ENCODE peak calls at places on chromosomes 1 and 21, in nine cellular contexts. X is stomach, G is transverse colon, Q is SK-N-SH, A is HL-60, B is GM23338, M is esophagus muscularis mucosa, H is HCT116, D is H1. Y is an unnamed sample.

GRCh38 chr1:246373828-246374569 is 133.1 kb downstream of the SMYD3 start:
- DNase-seq in Q (no peak), A (no peak), M (no peak), D (no peak), X (no peak), H (no peak), B (no peak), G (no peak), Y (no peak)

GRCh38 chr21:13827201-13827600 is 217.6 kb downstream of the POTED start:
- DNase-seq in D (no peak), M (no peak), Q (peak; percentile 3), H (no peak), A (no peak), G (no peak), X (no peak), B (no peak), Y (no peak)

GRCh38 chr1:226629210-226629895 is 80.8 kb downstream of the STUM start:
- DNase-seq in D (no peak), X (no peak), H (no peak), G (peak; percentile 6), A (no peak), Q (no peak), M (no peak), B (no peak), Y (peak; percentile 63)

GRCh38 chr1:79657916-79658662 is 651.6 kb upstream of the ADGRL4 start:
- DNase-seq in H (no peak), A (no peak), D (no peak), M (no peak), Q (no peak), B (peak; percentile 29), G (no peak), X (no peak), Y (no peak)

GRCh38 chr21:39251326-39251725 is 62.1 kb downstream of the BRWD1 start:
- DNase-seq in D (no peak), G (no peak), X (no peak), A (no peak), B (no peak), H (no peak), M (no peak), Q (no peak), Y (no peak)

GRCh38 chr1:19648689-19649088 is 4.6 kb downstream of the NBL1 start:
- DNase-seq in M (no peak), D (peak; percentile 74), X (no peak), A (no peak), Q (peak; percentile 43), B (peak; percentile 96), G (peak; percentile 89), H (peak; percentile 57), Y (no peak)

GRCh38 chr1:234208791-234209190 is 164.5 kb upstream of the COA6 start:
- DNase-seq in M (peak; percentile 12), B (no peak), G (no peak), Q (no peak), D (no peak), A (no peak), X (no peak), H (no peak), Y (no peak)

GRCh38 chr1:150162862-150163706 is 13.4 kb downstream of the PLEKHO1 start:
- DNase-seq in X (peak; percentile 81), G (peak; percentile 81), B (peak; percentile 97), H (no peak), M (peak; percentile 98), D (peak; percentile 90), A (peak; percentile 74), Q (peak; percentile 71), Y (peak; percentile 98)

GRCh38 chr1:97119260-97119659 is 397.7 kb downstream of the PTBP2 start:
- DNase-seq in H (no peak), X (no peak), G (no peak), D (no peak), Q (no peak), A (no peak), M (no peak), B (no peak), Y (no peak)

GRCh38 chr1:177871633-177872562 is 98.0 kb downstream of the SEC16B start:
- DNase-seq in D (no peak), M (peak; percentile 55), H (no peak), G (no peak), B (no peak), X (peak; percentile 66), A (no peak), Q (no peak), Y (no peak)

GRCh38 chr1:35449334-35450008 is 107.7 kb downstream of the KIAA0319L start:
- DNase-seq in Q (no peak), B (no peak), X (no peak), G (no peak), A (no peak), M (no peak), D (no peak), H (no peak), Y (no peak)

GRCh38 chr1:197437891-197438853 is 170.1 kb downstream of the CRB1 start:
- DNase-seq in Q (no peak), X (no peak), D (no peak), M (no peak), G (no peak), H (no peak), A (no peak), B (no peak), Y (no peak)
- TF ChIP-seq POLR2AphosphoS5 in Q (no peak), X (no peak), D (no peak), M (no peak), G (no peak), H (no peak), A (no peak), B (no peak), Y (no peak)

GRCh38 chr1:38783659-38784229 is 75.8 kb downstream of the RRAGC start:
- DNase-seq in M (no peak), X (no peak), Q (peak; percentile 37), D (no peak), A (no peak), B (no peak), G (no peak), H (no peak), Y (no peak)
- TF ChIP-seq CTCF in M (no peak), X (no peak), Q (no peak), D (no peak), A (no peak), B (no peak), G (no peak), H (no peak), Y (no peak)

DNA sequence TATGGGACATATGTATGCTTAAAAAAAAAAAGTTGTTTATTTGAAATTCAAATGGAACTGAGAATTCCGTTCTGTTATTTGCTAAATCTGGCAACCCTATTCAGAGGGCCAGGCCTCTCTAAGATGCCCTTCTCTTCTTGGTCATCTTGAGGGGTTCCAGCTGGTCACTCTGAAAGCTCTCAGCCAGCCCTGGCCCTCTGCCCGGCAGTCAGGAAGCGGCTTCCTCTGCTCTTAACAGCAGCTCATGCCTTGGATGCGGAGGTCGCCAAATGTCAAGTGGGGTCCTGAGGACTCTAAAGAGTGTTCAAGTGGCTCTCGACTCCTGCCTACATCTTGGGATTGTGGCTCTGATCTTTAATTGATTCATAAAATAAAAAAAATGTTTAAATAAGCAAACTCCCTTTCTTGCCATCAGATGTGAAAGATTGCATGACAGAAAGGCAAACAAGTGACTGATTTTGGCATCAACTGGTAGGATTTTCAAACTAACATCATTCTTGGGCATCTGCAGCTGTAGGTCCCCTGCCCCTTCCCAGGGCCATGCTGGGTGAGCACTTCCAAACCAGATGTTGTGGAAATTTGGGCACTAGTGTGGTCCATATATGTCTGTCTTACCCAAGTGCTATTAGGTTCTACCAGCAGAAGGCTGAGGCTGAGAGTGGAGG is 130.8 kb downstream of the PRDM2 start:
- DNase-seq in G (no peak), A (no peak), B (no peak), H (no peak), Q (peak; percentile 1), X (no peak), M (peak; percentile 91), D (no peak), Y (no peak)
- TF ChIP-seq POLR2AphosphoS5 in G (no peak), A (no peak), B (no peak), H (no peak), Q (no peak), X (no peak), M (no peak), D (no peak), Y (no peak)

DNA sequence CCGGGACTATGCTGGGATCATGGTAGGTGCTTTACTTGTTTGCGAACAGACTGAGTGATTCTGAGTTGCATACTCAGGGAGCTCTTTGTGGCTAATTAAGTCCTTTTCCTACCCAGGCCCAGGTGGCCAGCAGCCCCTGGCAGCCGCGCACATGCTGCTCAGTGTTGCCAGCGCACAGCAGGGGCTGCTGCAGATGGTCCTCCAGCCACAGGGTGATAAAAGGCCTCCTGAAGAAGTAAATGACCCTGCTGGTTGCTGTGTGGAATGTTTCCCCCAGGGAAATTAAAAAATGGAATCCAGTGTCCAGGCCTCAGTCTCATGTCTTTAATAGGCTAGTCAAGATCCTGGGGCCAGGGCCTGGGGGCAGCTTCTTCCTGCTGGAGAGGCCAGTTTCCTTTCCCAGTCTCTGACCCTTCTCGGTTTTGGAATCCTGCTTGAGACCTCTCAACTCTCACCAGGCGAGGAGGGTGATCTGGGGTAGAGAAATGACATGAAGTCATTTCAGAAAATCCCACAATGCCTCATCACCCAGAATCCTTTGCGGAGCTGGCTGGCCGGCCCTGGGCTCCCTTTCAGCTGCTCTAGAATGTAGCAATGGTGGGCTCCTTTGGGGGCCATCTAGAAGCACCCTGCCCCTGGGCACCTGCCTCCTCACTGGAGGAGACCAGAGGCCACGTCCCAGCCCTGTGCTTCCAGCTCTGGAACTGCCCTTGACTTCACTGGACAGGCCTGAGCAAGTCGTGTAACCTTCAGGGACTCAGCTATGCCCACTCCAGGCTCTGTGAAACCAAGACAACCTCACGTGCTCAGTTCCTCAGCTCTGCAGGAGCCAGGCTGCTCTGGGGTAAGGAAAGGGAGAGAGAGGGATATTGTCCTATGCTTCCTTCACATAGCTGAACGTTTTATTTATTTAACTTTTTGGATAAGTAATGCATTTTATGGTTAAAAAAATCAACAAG is 131.4 kb downstream of the MRPS6 start:
- DNase-seq in M (no peak), H (no peak), B (no peak), D (no peak), Q (peak; percentile 57), G (no peak), X (no peak), A (no peak), Y (no peak)
- TF ChIP-seq CTCF in M (no peak), H (no peak), B (no peak), D (no peak), Q (no peak), G (no peak), X (no peak), A (no peak), Y (no peak)

GRCh38 chr1:92277105-92277504 is 21.7 kb downstream of the GLMN start:
- DNase-seq in X (no peak), Q (no peak), H (no peak), D (no peak), M (no peak), G (no peak), A (no peak), B (no peak), Y (no peak)
- TF ChIP-seq POLR2AphosphoS5 in X (no peak), Q (no peak), H (no peak), D (no peak), M (no peak), G (no peak), A (no peak), B (no peak), Y (no peak)

DNA sequence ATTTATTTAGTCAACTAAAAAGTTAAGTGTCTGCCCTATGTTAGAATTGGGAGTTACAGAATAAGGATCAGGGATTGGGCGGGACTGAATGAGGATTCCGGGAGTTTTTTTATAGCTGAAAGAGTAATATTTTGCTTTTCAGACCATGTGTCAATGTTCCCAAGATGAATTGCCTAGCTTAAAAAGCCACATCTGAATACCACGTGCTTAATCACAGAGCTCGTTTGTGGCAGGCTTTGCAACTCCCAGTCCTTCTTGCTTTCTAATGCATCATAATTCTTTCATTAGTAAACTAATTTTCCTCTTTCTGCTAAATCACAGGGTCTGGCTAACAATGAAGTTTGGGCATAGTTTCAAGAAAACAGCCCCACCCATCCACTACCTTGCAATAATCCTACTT is 4.2 kb upstream of the BCL10 start:
- DNase-seq in X (no peak), Q (no peak), A (no peak), D (no peak), H (no peak), G (no peak), B (no peak), M (no peak), Y (no peak)
- TF ChIP-seq CTCF in X (no peak), Q (no peak), A (no peak), D (no peak), H (no peak), G (no peak), B (no peak), M (no peak), Y (no peak)

Y was measured in sigmoid colon.